ENCODE peak calls at places on chromosomes 13 and 19, in ten cellular contexts. A, R, D, F, L, J, C, X, Q and E are unnamed samples.

GRCh38 chr13:113421673-113422270 is 31.5 kb downstream of the ADPRHL1 start:
- DNase-seq in A (no peak), C (no peak), L (no peak), X (peak), D (no peak), Q (no peak), R (no peak), F (no peak), J (no peak), E (peak)

GRCh38 chr13:42266464-42266863 is 5.5 kb upstream of the AKAP11 start:
- DNase-seq in F (no peak), Q (no peak), A (no peak), J (no peak), L (no peak), X (no peak), R (no peak), C (no peak), D (no peak), E (no peak)

GRCh38 chr13:106432636-106433035 is 102.8 kb downstream of the EFNB2 start:
- DNase-seq in F (no peak), C (no peak), R (no peak), L (no peak), Q (no peak), D (no peak), X (no peak), A (peak), J (no peak), E (no peak)

GRCh38 chr13:65342938-65343337 is 1887.2 kb downstream of the PCDH9 start:
- DNase-seq in C (no peak), D (no peak), L (no peak), J (no peak), F (no peak), R (no peak), X (no peak), A (no peak), Q (no peak), E (no peak)

GRCh38 chr19:6740589-6741348 is 1.3 kb downstream of the TRIP10 start:
- DNase-seq in L (no peak), F (peak), X (no peak), C (peak), Q (peak), A (no peak), J (peak), D (peak), R (peak), E (peak)

GRCh38 chr13:24127116-24127631 is 33.3 kb upstream of the SPATA13 start:
- DNase-seq in D (no peak), Q (no peak), A (no peak), F (no peak), C (peak), L (peak), R (no peak), X (no peak), J (no peak), E (no peak)

GRCh38 chr19:35882074-35882832 is 13.9 kb downstream of the APLP1 start:
- DNase-seq in L (peak), F (no peak), R (peak), C (no peak), A (peak), Q (no peak), X (peak), J (peak), D (no peak), E (peak)

GRCh38 chr19:55056827-55057226 is 6.1 kb downstream of the RDH13 start:
- DNase-seq in J (no peak), F (no peak), L (no peak), R (no peak), Q (no peak), D (no peak), A (no peak), C (no peak), X (no peak), E (no peak)

GRCh38 chr19:10769533-10770491 is 51.9 kb downstream of the DNM2 start:
- DNase-seq in J (peak), C (peak), F (no peak), A (no peak), X (peak), R (peak), D (peak), Q (peak), L (no peak), E (peak)

GRCh38 chr19:29811125-29812079 is at the start of gene CCNE1:
- DNase-seq in Q (peak), D (peak), L (no peak), F (peak), J (peak), A (peak), C (peak), R (peak), X (peak), E (peak)

GRCh38 chr19:3225677-3226093 is 1.2 kb downstream of the CELF5 start:
- DNase-seq in Q (no peak), X (no peak), C (no peak), D (no peak), L (no peak), R (no peak), F (no peak), A (no peak), J (no peak), E (no peak)

GRCh38 chr19:40523322-40524047 is 53.2 kb upstream of the SHKBP1 start:
- DNase-seq in F (peak), D (no peak), C (peak), A (peak), X (peak), L (no peak), R (peak), J (peak), Q (peak), E (peak)

GRCh38 chr13:63156816-63157215 is 1741.2 kb upstream of the PCDH20 start:
- DNase-seq in L (no peak), F (no peak), J (no peak), X (no peak), D (no peak), R (no peak), C (no peak), Q (no peak), A (no peak), E (no peak)

GRCh38 chr13:100608906-100609305 is 20.3 kb upstream of the GGACT start:
- DNase-seq in A (no peak), F (no peak), L (peak), C (no peak), J (no peak), Q (no peak), X (no peak), D (no peak), R (peak), E (no peak)

GRCh38 chr13:99197257-99197651 is 3.4 kb upstream of the UBAC2 start:
- DNase-seq in A (no peak), D (no peak), Q (no peak), L (no peak), C (no peak), J (no peak), X (no peak), R (no peak), F (no peak), E (no peak)

GRCh38 chr13:104567114-104567513 is 1500.9 kb upstream of the SLC10A2 start:
- DNase-seq in F (no peak), D (no peak), J (no peak), X (no peak), Q (no peak), R (no peak), L (no peak), C (no peak), A (no peak), E (no peak)

GRCh38 chr13:27359203-27359821 is 65.1 kb upstream of the GTF3A start:
- DNase-seq in Q (peak), R (peak), X (peak), F (peak), J (peak), D (no peak), L (no peak), A (peak), C (peak), E (peak)

GRCh38 chr19:53707278-53707677 is 75.5 kb downstream of the DPRX start:
- DNase-seq in F (no peak), A (no peak), D (no peak), L (no peak), X (no peak), R (no peak), C (no peak), J (no peak), Q (no peak), E (no peak)

GRCh38 chr13:75929074-75929473 is 292.9 kb downstream of the LMO7 start:
- DNase-seq in D (no peak), L (no peak), F (no peak), A (no peak), J (no peak), X (no peak), C (no peak), Q (no peak), R (no peak), E (no peak)

GRCh38 chr19:17824339-17824738 is 3.0 kb upstream of the INSL3 start:
- DNase-seq in Q (no peak), A (no peak), L (no peak), F (no peak), X (no peak), R (no peak), D (no peak), J (no peak), C (no peak), E (no peak)

GRCh38 chr19:46904114-46905060 is 43.6 kb downstream of the ARHGAP35 start:
- DNase-seq in C (no peak), F (no peak), A (no peak), J (peak), R (no peak), D (peak), X (no peak), L (no peak), Q (no peak), E (peak)

GRCh38 chr13:76953921-76954320 is 5.6 kb downstream of the ACOD1 start:
- DNase-seq in D (no peak), R (no peak), J (no peak), C (no peak), X (no peak), F (no peak), L (no peak), A (no peak), Q (no peak), E (no peak)

GRCh38 chr13:51689597-51689996 is 105.3 kb downstream of the WDFY2 start:
- DNase-seq in R (peak), J (no peak), Q (no peak), F (no peak), C (no peak), X (no peak), L (no peak), A (no peak), D (no peak), E (no peak)

GRCh38 chr19:8194528-8195275 is 14.5 kb upstream of the CERS4 start:
- DNase-seq in J (no peak), L (no peak), D (peak), R (peak), F (peak), X (no peak), A (no peak), C (peak), Q (peak), E (no peak)

GRCh38 chr13:40316301-40316700 is 350.1 kb downstream of the FOXO1 start:
- DNase-seq in Q (no peak), D (no peak), F (no peak), J (peak), C (no peak), A (no peak), X (no peak), R (no peak), L (no peak), E (no peak)

GRCh38 chr13:31631071-31631470 is 108.3 kb upstream of the RXFP2 start:
- DNase-seq in L (no peak), J (no peak), R (no peak), Q (no peak), F (no peak), A (no peak), C (no peak), D (no peak), X (no peak), E (no peak)

GRCh38 chr19:31119951-31120690 is 229.1 kb downstream of the TSHZ3 start:
- DNase-seq in C (no peak), A (no peak), Q (no peak), D (no peak), L (no peak), F (no peak), R (no peak), J (no peak), X (no peak), E (no peak)

GRCh38 chr13:104577029-104577820 is 1511.0 kb upstream of the SLC10A2 start:
- DNase-seq in Q (no peak), A (no peak), X (no peak), J (no peak), R (no peak), C (no peak), L (no peak), F (no peak), D (no peak), E (no peak)

GRCh38 chr13:114063545-114064515 is 68.6 kb downstream of the RASA3 start:
- DNase-seq in Q (peak), R (peak), J (peak), D (peak), F (peak), X (no peak), A (no peak), L (no peak), C (peak), E (peak)

GRCh38 chr19:48741222-48741999 is 1.0 kb upstream of the RASIP1 start:
- DNase-seq in Q (peak), D (peak), X (no peak), J (peak), R (peak), C (peak), F (peak), L (no peak), A (no peak), E (no peak)

GRCh38 chr19:3509566-3509989 is 3.5 kb downstream of the FZR1 start:
- DNase-seq in X (no peak), L (no peak), C (no peak), D (no peak), F (no peak), A (no peak), J (peak), Q (no peak), R (peak), E (no peak)

GRCh38 chr13:94666065-94666464 is 46.3 kb downstream of the SOX21 start:
- DNase-seq in J (no peak), X (no peak), R (no peak), F (no peak), D (no peak), L (no peak), A (no peak), Q (no peak), C (no peak), E (no peak)

GRCh38 chr13:43264460-43264859 is 241.1 kb downstream of the DNAJC15 start:
- DNase-seq in D (no peak), X (no peak), J (no peak), L (no peak), C (no peak), A (no peak), F (no peak), Q (no peak), R (no peak), E (no peak)

GRCh38 chr19:19356901-19357566 is 36.4 kb downstream of the MAU2 start:
- DNase-seq in L (no peak), C (no peak), J (no peak), D (no peak), A (no peak), X (no peak), F (no peak), Q (no peak), R (no peak), E (no peak)

GRCh38 chr19:28307460-28307859 is 905.5 kb downstream of the UQCRFS1 start:
- DNase-seq in D (no peak), X (no peak), J (no peak), L (no peak), C (no peak), A (no peak), R (no peak), Q (no peak), F (no peak), E (no peak)

GRCh38 chr19:29121684-29122083 is 91.3 kb downstream of the UQCRFS1 start:
- DNase-seq in L (no peak), J (peak), C (no peak), X (peak), Q (no peak), D (no peak), F (no peak), A (no peak), R (peak), E (no peak)

GRCh38 chr13:46469064-46469463 is 82.0 kb upstream of the RUBCNL start:
- DNase-seq in A (no peak), F (no peak), R (no peak), L (no peak), Q (no peak), X (no peak), C (no peak), J (no peak), D (no peak), E (no peak)

GRCh38 chr19:6062961-6063575 is 47.2 kb downstream of the RFX2 start:
- DNase-seq in L (no peak), F (no peak), J (no peak), A (no peak), Q (no peak), D (no peak), X (no peak), C (no peak), R (no peak), E (peak)

GRCh38 chr13:60155978-60156377 is 7.8 kb downstream of the DIAPH3 start:
- DNase-seq in J (no peak), X (no peak), D (no peak), R (no peak), Q (no peak), L (no peak), C (no peak), A (no peak), F (no peak), E (no peak)

GRCh38 chr13:104691765-104692164 is 1625.5 kb upstream of the SLC10A2 start:
- DNase-seq in Q (no peak), C (no peak), L (no peak), D (no peak), F (no peak), R (no peak), J (no peak), X (no peak), A (no peak), E (no peak)

GRCh38 chr19:56119585-56119978 is 1.5 kb downstream of the ZNF787 start:
- DNase-seq in L (no peak), C (peak), R (peak), J (peak), Q (no peak), A (no peak), F (peak), D (no peak), X (no peak), E (no peak)

GRCh38 chr19:56121180-56122167 is at the start of gene ZNF787:
- DNase-seq in X (peak), R (peak), Q (peak), D (peak), J (peak), L (peak), C (peak), A (peak), F (peak), E (peak)

GRCh38 chr19:56118666-56119584 is 2.2 kb downstream of the ZNF787 start:
- DNase-seq in Q (no peak), C (no peak), R (no peak), J (peak), D (no peak), F (no peak), X (no peak), L (no peak), A (no peak), E (no peak)

GRCh38 chr19:56120002-56120370 is 1.1 kb downstream of the ZNF787 start:
- DNase-seq in J (no peak), X (no peak), L (no peak), C (no peak), A (no peak), Q (no peak), R (no peak), F (no peak), D (no peak), E (no peak)

DNA sequence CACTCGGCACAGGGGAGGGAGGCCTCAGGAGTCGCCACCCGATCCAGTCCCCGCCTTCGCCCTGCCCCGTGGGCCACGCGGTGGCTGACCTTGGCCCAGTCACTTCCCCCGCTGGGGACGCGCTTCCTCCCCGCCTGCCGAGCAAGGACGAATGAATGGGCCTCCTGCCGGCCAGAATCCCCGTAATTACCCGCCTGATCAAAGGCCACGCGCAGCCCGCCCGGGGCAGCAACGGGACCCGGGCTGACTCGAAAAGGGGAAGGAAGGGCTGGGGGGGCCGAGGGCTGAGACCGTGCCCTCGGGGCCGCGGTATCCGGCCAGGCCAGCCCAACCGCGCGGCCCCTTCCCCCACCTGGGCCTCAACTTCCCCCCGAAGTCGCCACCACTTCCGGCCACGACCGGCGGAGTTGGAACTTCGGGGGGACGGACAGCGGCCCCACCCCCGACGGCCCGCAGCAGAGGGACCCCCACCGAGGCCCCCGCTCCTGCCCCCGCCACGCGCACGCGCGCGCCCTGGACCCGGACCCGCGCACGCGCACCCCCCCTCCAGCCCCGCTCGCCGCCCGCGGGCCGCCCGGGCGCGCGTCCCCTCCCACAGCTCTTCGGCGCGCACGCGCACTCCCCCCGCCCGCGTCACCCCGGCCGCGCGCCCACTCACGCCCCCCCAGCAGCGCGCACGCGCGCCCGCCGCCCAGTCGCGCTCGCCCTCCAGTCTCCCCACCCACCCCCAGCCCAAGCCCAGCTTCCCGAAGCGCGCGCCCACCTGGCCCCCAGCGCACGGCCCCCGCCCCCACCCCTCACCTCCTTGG is 520 bp downstream of the ZNF787 start:
- DNase-seq in A (peak), C (peak), Q (peak), L (no peak), X (peak), F (peak), D (peak), J (peak), R (peak), E (peak)
- TF ChIP-seq POLR2A in A (no peak), C (no peak), Q (no peak), L (peak), X (no peak), F (no peak), D (peak), J (peak), R (peak), E (no peak)

GRCh38 chr19:1856345-1856697 is 7.1 kb downstream of the KLF16 start:
- DNase-seq in L (no peak), D (no peak), X (no peak), A (no peak), R (peak), F (no peak), Q (no peak), C (no peak), J (no peak), E (no peak)
- H3K4me3 ChIP-seq in L (peak), D (peak), X (peak), A (no peak), R (peak), F (peak), Q (peak), C (peak), J (peak), E (no peak)

GRCh38 chr19:14371321-14371821 is 9.9 kb upstream of the ADGRE5 start:
- DNase-seq in J (no peak), A (no peak), Q (no peak), R (no peak), F (no peak), X (no peak), D (no peak), L (no peak), C (no peak), E (peak)
- H3K27ac ChIP-seq in J (no peak), A (no peak), Q (peak), R (no peak), F (peak), X (no peak), D (no peak), L (no peak), C (no peak), E (peak)

GRCh38 chr19:56814656-56815055 is 25.9 kb downstream of the PEG3 start:
- DNase-seq in R (no peak), A (no peak), L (no peak), D (no peak), J (no peak), X (no peak), Q (no peak), F (no peak), C (no peak), E (no peak)
- TF ChIP-seq POLR2A in R (no peak), A (no peak), L (no peak), D (no peak), J (no peak), X (no peak), Q (no peak), F (no peak), C (no peak), E (no peak)